ENCODE peak calls at places on chromosomes 13 and 19, in four cellular contexts. V is IMR-90, M is H9, J is H1. Z is an unnamed sample.

GRCh38 chr13:20393273-20394235 is 132.1 kb downstream of the CRYL1 start:
- DNase-seq in V (no peak), M (no peak), J (no peak), Z (no peak)

GRCh38 chr13:37701972-37702371 is 103.4 kb upstream of the POSTN start:
- DNase-seq in V (peak), M (no peak), J (no peak), Z (peak)

GRCh38 chr19:33492951-33493350 is 28.6 kb downstream of the PEPD start:
- DNase-seq in V (no peak), M (no peak), J (no peak), Z (no peak)

GRCh38 chr13:64075543-64076271 is 2660.1 kb upstream of the PCDH20 start:
- DNase-seq in V (no peak), M (no peak), J (no peak), Z (no peak)

GRCh38 chr19:23415034-23415433 is 19.8 kb upstream of the ZNF91 start:
- DNase-seq in V (no peak), M (no peak), J (no peak), Z (peak)

GRCh38 chr13:51728972-51729371 is 75.0 kb downstream of the DHRS12 start:
- DNase-seq in V (peak), M (no peak), J (no peak), Z (no peak)

GRCh38 chr19:10796653-10797052 is 39.4 kb downstream of the TMED1 start:
- DNase-seq in V (no peak), M (no peak), J (no peak), Z (no peak)

GRCh38 chr13:87498681-87499080 is 172.5 kb upstream of the SLITRK5 start:
- DNase-seq in V (peak), M (no peak), J (no peak), Z (peak)

GRCh38 chr19:34834513-34834912 is 61.5 kb upstream of the ZNF599 start:
- DNase-seq in V (no peak), M (no peak), J (no peak), Z (no peak)

GRCh38 chr19:42538841-42539709 is 10.8 kb upstream of the CEACAM1 start:
- DNase-seq in V (no peak), M (no peak), J (no peak), Z (no peak)

GRCh38 chr19:6476155-6476895 is 5.3 kb downstream of the DENND1C start:
- DNase-seq in V (peak), M (peak), J (peak), Z (peak)

GRCh38 chr13:49357694-49358093 is 86.2 kb downstream of the CAB39L start:
- DNase-seq in V (peak), M (no peak), J (no peak), Z (no peak)

GRCh38 chr19:56252699-56253422 is 19.7 kb upstream of the EDDM13 start:
- DNase-seq in V (peak), M (peak), J (peak), Z (peak)

GRCh38 chr19:18558202-18558555 is 509 bp downstream of the KXD1 start:
- DNase-seq in V (no peak), M (no peak), J (no peak), Z (no peak)

GRCh38 chr19:9671654-9672053 is 3.2 kb downstream of the ZNF562 start:
- DNase-seq in V (no peak), M (no peak), J (no peak), Z (no peak)

GRCh38 chr19:48441360-48442050 is 4.3 kb upstream of the GRWD1 start:
- DNase-seq in V (no peak), M (no peak), J (no peak), Z (no peak)

GRCh38 chr13:101915755-101916107 is 463.3 kb downstream of the ITGBL1 start:
- DNase-seq in V (no peak), M (no peak), J (no peak), Z (no peak)

GRCh38 chr19:18488838-18489626 is 32.8 kb downstream of the ELL start:
- DNase-seq in V (no peak), M (peak), J (no peak), Z (peak)

GRCh38 chr19:31991984-31992655 is 353.3 kb upstream of the ZNF507 start:
- DNase-seq in V (no peak), M (no peak), J (no peak), Z (no peak)

GRCh38 chr13:110812111-110812868 is 98.8 kb downstream of the ING1 start:
- DNase-seq in V (no peak), M (peak), J (no peak), Z (peak)

GRCh38 chr13:38637576-38637975 is 49.3 kb upstream of the FREM2 start:
- DNase-seq in V (no peak), M (no peak), J (no peak), Z (no peak)

GRCh38 chr13:106513025-106513424 is 22.4 kb downstream of the EFNB2 start:
- DNase-seq in V (peak), M (no peak), J (no peak), Z (no peak)

GRCh38 chr13:30963794-30964193 is 31.3 kb downstream of the TEX26 start:
- DNase-seq in V (peak), M (no peak), J (no peak), Z (no peak)

GRCh38 chr13:69418319-69418718 is 689.3 kb upstream of the ATXN8OS start:
- DNase-seq in V (no peak), M (no peak), J (no peak), Z (no peak)

GRCh38 chr13:63944896-63945295 is 2529.2 kb upstream of the PCDH20 start:
- DNase-seq in V (no peak), M (no peak), J (no peak), Z (no peak)

GRCh38 chr13:19321222-19321621 is 139.6 kb upstream of the TUBA3C start:
- DNase-seq in V (no peak), M (no peak), J (no peak), Z (no peak)

GRCh38 chr19:31223805-31224534 is 125.3 kb downstream of the TSHZ3 start:
- DNase-seq in V (peak), M (no peak), J (no peak), Z (no peak)

GRCh38 chr19:3140667-3141038 is 4.8 kb downstream of the GNA15 start:
- DNase-seq in V (no peak), M (no peak), J (no peak), Z (no peak)

GRCh38 chr13:110869231-110869804 is 45.6 kb downstream of the ANKRD10 start:
- DNase-seq in V (no peak), M (no peak), J (no peak), Z (no peak)

GRCh38 chr19:17765069-17765618 is 13.9 kb downstream of the FCHO1 start:
- DNase-seq in V (no peak), M (no peak), J (no peak), Z (no peak)

GRCh38 chr19:40267601-40267997 is 17.5 kb downstream of the AKT2 start:
- DNase-seq in V (no peak), M (no peak), J (no peak), Z (no peak)

GRCh38 chr13:56189978-56190377 is 950.7 kb upstream of the PRR20A start:
- DNase-seq in V (no peak), M (no peak), J (no peak), Z (no peak)

GRCh38 chr13:56187331-56187730 is 953.4 kb upstream of the PRR20A start:
- DNase-seq in V (no peak), M (no peak), J (no peak), Z (no peak)

GRCh38 chr13:56189439-56189838 is 951.3 kb upstream of the PRR20A start:
- DNase-seq in V (no peak), M (no peak), J (no peak), Z (peak)
- H3K56ac ChIP-seq in V (no peak), M (no peak), J (no peak), Z (no peak)

GRCh38 chr19:50362030-50362412 is 3.4 kb downstream of the NAPSA start:
- DNase-seq in V (no peak), M (no peak), J (no peak), Z (no peak)
- H2AK5ac ChIP-seq in V (no peak), M (no peak), J (no peak), Z (no peak)

DNA sequence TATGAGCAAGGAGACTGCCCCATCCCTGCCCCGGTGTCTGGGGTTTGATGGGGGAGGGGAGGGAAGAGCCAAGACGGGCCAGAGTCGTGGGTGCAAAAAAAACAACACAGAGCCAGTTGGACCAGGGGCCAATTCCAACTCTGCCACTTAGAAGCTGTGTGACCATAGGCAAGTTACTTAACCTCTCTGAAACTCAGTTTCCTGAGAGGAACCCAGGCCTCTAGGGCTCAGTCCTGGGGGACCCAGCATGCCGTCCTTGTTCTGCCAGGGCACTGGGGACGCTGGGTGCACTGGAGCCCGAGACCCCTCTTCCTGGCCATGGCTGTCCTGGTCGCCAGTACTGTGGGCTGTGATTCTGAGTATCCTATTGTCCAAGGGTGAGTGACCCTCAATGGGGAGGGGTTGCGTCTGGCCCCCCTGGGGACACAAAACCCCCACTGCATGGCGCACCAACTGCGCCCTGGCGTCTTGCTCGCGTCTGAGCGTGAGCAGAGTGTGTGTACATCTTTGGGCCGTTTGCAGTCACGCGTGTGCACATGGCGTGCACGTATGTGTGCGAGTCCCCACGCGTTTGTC is 24.6 kb downstream of the CLEC4M start:
- DNase-seq in V (no peak), M (no peak), J (no peak), Z (no peak)
- H3K56ac ChIP-seq in V (no peak), M (no peak), J (no peak), Z (no peak)

GRCh38 chr13:41299316-41300094 is 11.6 kb upstream of the NAA16 start:
- DNase-seq in V (no peak), M (no peak), J (no peak), Z (no peak)
- H2AK5ac ChIP-seq in V (no peak), M (no peak), J (no peak), Z (no peak)

GRCh38 chr13:29480893-29481525 is 114.5 kb downstream of the SLC7A1 start:
- DNase-seq in V (no peak), M (no peak), J (no peak), Z (no peak)

GRCh38 chr13:29484236-29484635 is 111.3 kb downstream of the SLC7A1 start:
- DNase-seq in V (no peak), M (no peak), J (no peak), Z (peak)

GRCh38 chr13:29483211-29483610 is 112.3 kb downstream of the SLC7A1 start:
- DNase-seq in V (no peak), M (no peak), J (no peak), Z (no peak)

GRCh38 chr13:29481603-29482002 is 113.9 kb downstream of the SLC7A1 start:
- DNase-seq in V (no peak), M (no peak), J (no peak), Z (no peak)

DNA sequence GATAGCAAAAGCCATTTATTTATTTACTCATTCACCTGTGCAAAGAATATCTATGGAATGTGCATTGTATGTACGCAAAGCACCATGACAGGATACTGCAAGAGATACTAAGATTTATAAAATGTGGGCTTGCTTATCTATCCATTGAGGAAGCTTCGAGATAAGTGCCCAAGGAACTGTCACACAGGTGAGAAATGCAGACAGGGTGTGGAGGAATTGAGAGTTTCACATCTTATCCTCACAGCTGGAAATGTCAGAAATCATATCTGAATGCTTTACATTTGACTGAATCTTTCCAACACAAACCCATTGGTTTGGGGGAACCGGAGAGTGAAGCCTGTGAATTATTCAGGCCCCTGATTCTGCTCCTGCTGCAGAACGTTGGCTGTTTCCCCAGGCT is 113.0 kb downstream of the SLC7A1 start:
- DNase-seq in V (no peak), M (no peak), J (no peak), Z (peak)
- H3K56ac ChIP-seq in V (no peak), M (no peak), J (no peak), Z (no peak)

GRCh38 chr13:112982281-112983041 is 13.4 kb downstream of the MCF2L start:
- DNase-seq in V (no peak), M (no peak), J (no peak), Z (no peak)
- H2AK5ac ChIP-seq in V (no peak), M (no peak), J (peak), Z (no peak)

GRCh38 chr19:16066611-16067104 is 9.6 kb upstream of the TPM4 start:
- DNase-seq in V (peak), M (peak), J (no peak), Z (no peak)
- H3K56ac ChIP-seq in V (peak), M (no peak), J (no peak), Z (no peak)

GRCh38 chr13:95281258-95281602 is 20.0 kb downstream of the ABCC4 start:
- DNase-seq in V (no peak), M (no peak), J (no peak), Z (no peak)

GRCh38 chr13:95276119-95276505 is 25.1 kb downstream of the ABCC4 start:
- DNase-seq in V (no peak), M (no peak), J (no peak), Z (no peak)

GRCh38 chr13:95269756-95270155 is 31.5 kb downstream of the ABCC4 start:
- DNase-seq in V (no peak), M (no peak), J (no peak), Z (no peak)

DNA sequence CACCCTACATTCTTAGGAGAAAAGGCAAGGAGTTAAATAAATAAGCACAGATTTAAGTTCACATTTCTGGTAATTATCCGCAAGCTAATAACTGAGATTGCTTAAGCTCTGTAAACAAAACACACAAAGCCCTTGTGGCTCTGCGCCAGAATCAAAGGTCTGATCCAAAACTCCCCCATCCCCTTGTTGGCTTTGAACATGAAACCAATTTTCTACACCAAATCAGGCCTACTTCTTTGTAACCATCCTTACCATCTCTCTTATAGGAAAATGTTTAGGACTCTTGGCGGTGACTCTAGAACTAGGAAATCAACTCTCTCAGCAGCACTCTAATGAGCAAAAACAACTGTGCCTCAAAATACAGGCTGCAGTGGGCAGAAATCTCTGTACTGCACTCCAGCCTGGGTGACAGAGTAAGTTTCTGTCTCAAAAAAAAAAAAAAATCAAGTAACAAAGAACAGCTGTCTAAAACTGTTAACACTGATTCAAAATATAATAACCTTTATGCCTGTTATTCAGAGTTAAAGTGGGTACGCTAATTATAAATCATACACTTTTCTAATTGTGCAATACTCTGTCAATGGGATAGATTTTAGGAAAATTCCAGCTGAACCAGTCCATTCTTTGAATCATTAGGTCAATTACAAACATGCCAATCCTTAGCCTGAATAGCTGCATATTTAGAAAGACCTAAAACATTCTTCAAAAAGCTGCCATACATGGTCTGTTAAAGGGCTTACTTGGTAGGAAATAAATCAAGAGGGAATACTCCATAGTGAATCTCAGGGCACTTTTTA is 25.7 kb downstream of the ABCC4 start:
- DNase-seq in V (no peak), M (no peak), J (no peak), Z (no peak)
- H2AK5ac ChIP-seq in V (peak), M (no peak), J (no peak), Z (no peak)

GRCh38 chr13:98089246-98089645 is 53.6 kb upstream of the FARP1 start:
- DNase-seq in V (peak), M (no peak), J (no peak), Z (no peak)

GRCh38 chr13:98083936-98084335 is 59.0 kb upstream of the FARP1 start:
- DNase-seq in V (peak), M (no peak), J (no peak), Z (no peak)

GRCh38 chr13:98094678-98095266 is 48.1 kb upstream of the FARP1 start:
- DNase-seq in V (no peak), M (no peak), J (no peak), Z (no peak)

GRCh38 chr13:98092888-98093287 is 50.0 kb upstream of the FARP1 start:
- DNase-seq in V (no peak), M (no peak), J (no peak), Z (no peak)

DNA sequence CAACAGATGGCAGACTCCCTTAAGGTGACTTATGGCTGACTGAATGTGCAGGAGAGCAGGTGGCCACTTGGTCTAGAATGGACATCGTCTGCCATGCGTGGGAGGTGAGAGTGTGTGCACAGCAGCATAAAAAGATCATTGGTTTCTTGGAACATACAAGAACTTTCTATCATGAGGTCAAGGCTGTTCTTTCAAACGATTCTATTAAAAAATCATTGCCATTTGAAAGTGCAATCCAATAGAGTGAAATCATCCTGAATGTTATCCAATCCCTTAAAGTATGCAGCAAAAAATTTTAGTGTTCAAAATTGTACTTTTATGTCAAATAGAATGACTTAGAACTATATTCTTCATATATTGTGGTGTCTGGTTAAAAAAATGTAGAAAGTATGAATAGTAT is 53.1 kb upstream of the FARP1 start:
- DNase-seq in V (peak), M (no peak), J (no peak), Z (no peak)
- H3K56ac ChIP-seq in V (no peak), M (no peak), J (no peak), Z (no peak)

GRCh38 chr19:1863638-1864479 is 480 bp upstream of the KLF16 start:
- DNase-seq in V (peak), M (peak), J (no peak), Z (peak)

GRCh38 chr19:1862068-1862423 is 1.3 kb downstream of the KLF16 start:
- DNase-seq in V (no peak), M (no peak), J (no peak), Z (no peak)

GRCh38 chr19:1861599-1862031 is 1.8 kb downstream of the KLF16 start:
- DNase-seq in V (no peak), M (no peak), J (no peak), Z (no peak)

GRCh38 chr19:1863308-1863637 is at the start of gene KLF16:
- DNase-seq in V (no peak), M (no peak), J (no peak), Z (no peak)

DNA sequence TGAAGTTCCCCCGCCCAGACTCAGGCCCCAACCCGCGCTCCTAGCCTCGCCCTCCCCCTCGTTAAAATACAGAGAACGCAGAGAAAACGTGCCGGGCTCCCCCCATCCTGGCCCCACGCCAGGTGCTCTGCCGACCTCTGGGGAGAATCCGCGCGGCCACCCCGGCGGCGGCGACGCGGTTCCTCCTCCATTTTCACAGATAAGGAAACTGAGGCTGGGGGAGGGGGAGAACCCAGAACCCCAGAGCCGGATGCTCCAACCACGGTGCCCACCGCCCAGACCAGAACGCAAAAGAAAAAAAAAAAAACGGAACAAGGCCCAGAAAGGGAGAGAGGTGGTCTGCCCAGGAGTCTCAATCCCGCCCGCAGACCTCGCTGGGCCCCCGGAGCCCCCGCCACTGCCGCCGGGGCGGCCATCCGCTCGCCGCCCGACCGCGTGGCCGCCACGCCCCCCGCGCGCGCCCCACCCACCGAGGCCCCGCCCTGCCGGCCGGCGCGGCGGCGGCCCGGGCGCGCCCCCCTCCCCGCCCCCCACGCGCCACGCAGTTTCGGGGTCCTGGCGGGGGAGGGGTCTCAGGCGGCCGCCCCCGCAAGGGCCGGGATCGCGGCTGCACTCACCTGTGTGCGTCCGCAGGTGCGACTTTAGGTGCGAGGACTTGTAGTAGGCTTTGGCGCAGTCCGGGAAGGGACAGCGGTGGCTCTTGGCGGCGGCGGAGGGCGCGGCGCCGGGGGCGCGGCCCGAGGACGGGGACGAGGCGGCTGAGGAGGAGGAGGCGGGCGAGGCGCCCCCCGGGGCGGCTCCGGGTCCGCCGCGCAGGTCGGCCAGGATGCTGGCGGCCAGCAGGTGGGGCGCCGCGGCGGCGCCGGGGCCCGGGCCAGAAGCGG is 713 bp downstream of the KLF16 start:
- DNase-seq in V (no peak), M (no peak), J (no peak), Z (peak)
- H2AK5ac ChIP-seq in V (peak), M (no peak), J (no peak), Z (no peak)